ENCODE peak calls at places on chromosomes 3 and 15, in six cellular contexts. K is mesenchymal stem cell, G is H9, J is IMR-90, X is trophoblast cell, T is H1. C is an unnamed sample.

GRCh38 chr15:66803182-66803729 is 101.2 kb downstream of the SMAD6 start:
- DNase-seq in X (peak), J (peak), G (peak), T (peak), K (peak), C (peak)

GRCh38 chr3:166481340-166481739 is 644.1 kb upstream of the BCHE start:
- DNase-seq in G (no peak), K (no peak), X (no peak), T (no peak), J (no peak), C (no peak)

GRCh38 chr3:127698264-127699097 is 25.7 kb downstream of the ABTB1 start:
- DNase-seq in X (no peak), K (no peak), G (no peak), T (no peak), J (no peak), C (no peak)

GRCh38 chr3:171380711-171381435 is 79.3 kb downstream of the TNIK start:
- DNase-seq in T (no peak), J (no peak), X (no peak), K (peak), G (no peak), C (no peak)

GRCh38 chr15:61070111-61070901 is 158.8 kb downstream of the RORA start:
- DNase-seq in T (no peak), G (no peak), X (peak), K (no peak), J (no peak), C (no peak)

GRCh38 chr3:114650808-114651207 is 357.0 kb downstream of the TIGIT start:
- DNase-seq in J (peak), T (no peak), X (no peak), G (no peak), K (peak), C (no peak)

GRCh38 chr3:128282392-128283196 is 129.3 kb downstream of the EEFSEC start:
- DNase-seq in G (peak), T (peak), X (no peak), J (peak), K (no peak), C (no peak)

GRCh38 chr3:150480802-150481201 is 65.5 kb downstream of the SERP1 start:
- DNase-seq in T (no peak), J (no peak), K (no peak), G (no peak), X (no peak), C (no peak)

GRCh38 chr3:171606151-171606751 is 146.0 kb upstream of the TNIK start:
- DNase-seq in G (no peak), J (peak), T (no peak), X (peak), K (peak), C (no peak)

GRCh38 chr3:11260460-11260859 is 11.7 kb upstream of the ATG7 start:
- DNase-seq in K (no peak), G (no peak), J (no peak), T (no peak), X (no peak), C (no peak)

GRCh38 chr3:148642616-148643015 is 55.1 kb upstream of the AGTR1 start:
- DNase-seq in J (peak), G (no peak), K (peak), X (peak), T (no peak), C (no peak)

GRCh38 chr3:32249184-32249782 is 10.8 kb downstream of the CMTM8 start:
- DNase-seq in X (peak), J (peak), K (peak), T (no peak), G (no peak), C (no peak)

GRCh38 chr15:63870403-63871209 is 36.9 kb upstream of the HERC1 start:
- DNase-seq in T (no peak), X (peak), J (peak), G (peak), K (peak), C (peak)

GRCh38 chr3:134471521-134472193 is 14.1 kb downstream of the ANAPC13 start:
- DNase-seq in K (peak), G (no peak), J (peak), T (no peak), X (no peak), C (no peak)
- H4K91ac ChIP-seq in K (no peak), G (no peak), J (peak), T (no peak), X (peak), C (no peak)

GRCh38 chr15:91047545-91048199 is 25.3 kb upstream of the VPS33B start:
- DNase-seq in J (no peak), G (no peak), T (no peak), X (no peak), K (peak), C (no peak)
- H3K23ac ChIP-seq in J (no peak), G (no peak), T (no peak), X (no peak), K (no peak), C (no peak)

GRCh38 chr3:19347701-19348100 is 199.4 kb downstream of the KCNH8 start:
- DNase-seq in J (no peak), T (no peak), X (no peak), K (no peak), G (no peak), C (no peak)

GRCh38 chr3:19346734-19347133 is 198.4 kb downstream of the KCNH8 start:
- DNase-seq in T (no peak), G (no peak), X (no peak), K (no peak), J (no peak), C (no peak)

GRCh38 chr3:19348929-19349564 is 200.7 kb downstream of the KCNH8 start:
- DNase-seq in K (peak), J (peak), X (peak), T (no peak), G (peak), C (no peak)

GRCh38 chr3:19348500-19348899 is 200.2 kb downstream of the KCNH8 start:
- DNase-seq in X (no peak), J (no peak), K (no peak), T (no peak), G (no peak), C (no peak)
- H3K9ac ChIP-seq in X (no peak), J (no peak), K (no peak), T (no peak), G (no peak), C (no peak)

GRCh38 chr15:62475595-62475994 is 310.5 kb upstream of the C2CD4B start:
- DNase-seq in T (no peak), G (no peak), X (no peak), K (no peak), J (no peak), C (no peak)

GRCh38 chr15:62474771-62475124 is 309.7 kb upstream of the C2CD4B start:
- DNase-seq in X (peak), G (no peak), J (peak), T (no peak), K (no peak), C (no peak)

GRCh38 chr15:62477929-62478328 is 312.8 kb upstream of the C2CD4B start:
- DNase-seq in T (no peak), X (peak), J (no peak), G (no peak), K (no peak), C (no peak)

GRCh38 chr15:62474021-62474770 is 309.1 kb upstream of the C2CD4B start:
- DNase-seq in X (no peak), T (no peak), G (no peak), K (no peak), J (no peak), C (no peak)

GRCh38 chr15:62476163-62476562 is 311.1 kb upstream of the C2CD4B start:
- DNase-seq in T (no peak), K (no peak), X (no peak), G (no peak), J (no peak), C (no peak)
- H4K91ac ChIP-seq in T (no peak), K (no peak), X (peak), G (no peak), J (no peak), C (no peak)

DNA sequence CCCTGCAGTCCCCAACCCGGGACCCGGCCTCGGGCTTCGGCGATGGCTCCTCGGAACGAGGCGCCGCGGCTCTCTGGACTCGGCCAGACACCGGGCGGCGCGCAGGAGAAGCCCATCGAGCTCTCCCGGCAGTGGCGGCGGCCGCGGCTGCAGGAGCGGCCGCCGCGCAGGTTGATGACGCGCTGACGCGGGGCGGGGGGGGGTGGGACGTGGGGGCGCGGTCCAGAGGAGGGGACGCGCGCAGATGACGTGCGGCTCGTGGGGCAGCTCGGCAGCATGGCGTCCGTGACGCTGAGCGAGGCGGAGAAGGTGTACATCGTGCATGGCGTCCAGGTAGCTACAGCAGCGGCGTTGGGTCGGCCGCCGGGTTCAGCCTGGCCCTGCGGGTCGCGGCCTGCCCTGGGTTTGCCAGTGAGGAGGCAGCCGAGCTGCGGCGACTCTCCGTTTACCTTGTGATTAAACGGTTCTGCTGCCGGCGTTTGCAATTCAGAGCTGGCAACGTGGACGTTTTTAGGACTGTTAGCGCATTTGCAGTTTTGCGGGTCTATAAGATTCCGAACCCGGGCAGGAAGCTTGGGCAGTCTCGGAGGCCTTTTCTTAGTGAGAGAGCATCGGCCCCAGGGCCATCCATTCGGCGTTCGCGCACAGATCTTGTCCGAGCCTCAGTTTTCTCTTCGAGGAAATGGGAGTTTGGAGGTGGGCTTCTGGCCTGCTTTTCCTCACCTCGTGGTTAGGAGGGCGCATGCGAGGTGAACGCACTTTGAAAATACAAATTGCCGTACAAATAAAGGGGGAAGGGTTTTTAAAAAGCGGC is at the start of the genes EXOSC7 and ZDHHC3:
- DNase-seq in K (peak), T (peak), G (peak), X (peak), J (peak), C (peak)
- H3K23ac ChIP-seq in K (peak), T (no peak), G (no peak), X (no peak), J (peak), C (peak)

GRCh38 chr3:14450922-14451606 is 48.7 kb downstream of the SLC6A6 start:
- DNase-seq in J (no peak), X (no peak), T (no peak), G (no peak), K (no peak), C (no peak)
- H3K9ac ChIP-seq in J (no peak), X (no peak), T (no peak), G (no peak), K (no peak), C (no peak)

GRCh38 chr3:99482191-99482590 is 156.2 kb upstream of the COL8A1 start:
- DNase-seq in J (no peak), G (no peak), K (no peak), X (no peak), T (no peak), C (no peak)
- H4K91ac ChIP-seq in J (no peak), G (no peak), K (no peak), X (no peak), T (no peak), C (no peak)

DNA sequence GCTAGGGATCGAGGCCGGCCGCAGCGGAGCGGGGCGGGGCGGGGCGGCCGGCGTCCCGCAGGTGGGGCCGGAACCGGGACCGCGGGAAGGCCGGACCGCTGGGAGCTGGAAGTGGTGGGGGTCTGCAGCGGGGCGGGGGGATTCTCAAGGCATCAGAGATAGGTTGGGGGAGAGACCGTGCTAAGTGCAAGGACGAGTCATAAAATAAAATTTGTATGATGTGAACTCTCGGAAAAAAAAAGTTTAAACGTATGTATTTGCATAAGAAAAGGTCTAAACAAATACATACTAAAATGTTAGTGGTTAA is at the start of gene AVEN:
- DNase-seq in X (no peak), G (no peak), J (no peak), T (no peak), K (no peak), C (no peak)
- H3K23ac ChIP-seq in X (no peak), G (no peak), J (peak), T (no peak), K (peak), C (peak)

DNA sequence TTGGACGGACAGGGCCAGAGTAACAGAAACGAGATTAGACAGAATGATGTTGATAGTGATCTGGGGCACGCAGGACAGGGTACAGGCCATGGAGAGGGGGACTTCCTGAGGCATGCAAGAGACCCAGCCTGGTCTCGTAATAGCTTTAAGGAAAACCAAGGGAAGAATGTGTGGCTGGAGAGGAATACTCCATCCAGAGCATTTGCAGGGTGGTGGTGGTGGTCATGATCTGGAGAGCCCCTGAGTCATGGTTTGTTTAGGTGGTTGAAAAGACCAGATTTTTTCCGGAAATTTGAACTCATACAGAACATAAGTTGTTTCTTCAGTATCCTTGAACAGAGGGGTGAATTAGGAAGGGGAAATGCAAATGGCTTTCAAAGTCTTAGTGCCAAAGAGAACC is 138.5 kb downstream of the DUT start:
- DNase-seq in G (no peak), X (no peak), T (no peak), J (no peak), K (peak), C (no peak)
- H3K9ac ChIP-seq in G (no peak), X (no peak), T (no peak), J (no peak), K (no peak), C (no peak)

C was measured in neuronal stem cell.